ENCODE peak calls at places on chromosomes 5 and 9, in seven cellular contexts. M is HAP-1; W is neuronal stem cell; U is colonic mucosa; N is stomach; P is CD8-positive, alpha-beta T cell; I is MM.1S. R is an unnamed sample. For H3K9me3, the result is how much of the 10 kb centered on the place peaks cover.

GRCh38 chr5:158718738-158719505 is 380.8 kb downstream of the EBF1 start:
- DNase-seq in P (no peak), I (no peak), N (no peak), U (no peak), W (no peak), M (no peak), R (no peak)

GRCh38 chr9:105979359-105979758 is 285.0 kb downstream of the TMEM38B start:
- DNase-seq in N (no peak), W (no peak), P (no peak), I (no peak), M (no peak), U (no peak), R (no peak)

GRCh38 chr5:100615362-100615761 is 80.2 kb downstream of the FAM174A start:
- DNase-seq in P (no peak), N (no peak), W (no peak), M (no peak), I (no peak), U (no peak), R (no peak)

GRCh38 chr5:177271113-177271512 is 32.4 kb downstream of the RAB24 start:
- DNase-seq in P (no peak), W (no peak), U (no peak), N (no peak), I (no peak), M (no peak), R (no peak)

GRCh38 chr5:76180817-76181805 is 97.9 kb downstream of the SV2C start:
- DNase-seq in N (no peak), I (no peak), U (peak), W (no peak), M (no peak), P (no peak), R (no peak)

GRCh38 chr5:15082096-15082495 is 210.5 kb upstream of the ANKH start:
- DNase-seq in I (no peak), M (no peak), N (no peak), W (no peak), U (no peak), P (no peak), R (no peak)

GRCh38 chr5:11595045-11595444 is 309.2 kb downstream of the CTNND2 start:
- DNase-seq in P (no peak), I (peak), N (no peak), U (no peak), W (no peak), M (no peak), R (no peak)

GRCh38 chr5:17860660-17861315 is 226.5 kb downstream of the TAF11L14 start:
- DNase-seq in N (no peak), P (no peak), I (no peak), W (no peak), M (no peak), U (no peak), R (no peak)

GRCh38 chr5:148559461-148559860 is 94.9 kb downstream of the HTR4 start:
- DNase-seq in N (peak), W (no peak), M (no peak), I (no peak), U (peak), P (no peak), R (no peak)

GRCh38 chr5:91074615-91075014 is 308.5 kb downstream of the ARRDC3 start:
- DNase-seq in P (no peak), U (no peak), I (no peak), M (no peak), N (no peak), W (no peak), R (no peak)

GRCh38 chr9:29211681-29212589 is 1638.7 kb upstream of the C9orf72 start:
- DNase-seq in W (peak), N (peak), M (peak), U (peak), I (peak), P (peak), R (peak)

GRCh38 chr5:73199671-73200070 is 26.7 kb downstream of the TMEM174 start:
- DNase-seq in U (peak), M (no peak), I (no peak), N (no peak), P (no peak), W (no peak), R (no peak)

DNA sequence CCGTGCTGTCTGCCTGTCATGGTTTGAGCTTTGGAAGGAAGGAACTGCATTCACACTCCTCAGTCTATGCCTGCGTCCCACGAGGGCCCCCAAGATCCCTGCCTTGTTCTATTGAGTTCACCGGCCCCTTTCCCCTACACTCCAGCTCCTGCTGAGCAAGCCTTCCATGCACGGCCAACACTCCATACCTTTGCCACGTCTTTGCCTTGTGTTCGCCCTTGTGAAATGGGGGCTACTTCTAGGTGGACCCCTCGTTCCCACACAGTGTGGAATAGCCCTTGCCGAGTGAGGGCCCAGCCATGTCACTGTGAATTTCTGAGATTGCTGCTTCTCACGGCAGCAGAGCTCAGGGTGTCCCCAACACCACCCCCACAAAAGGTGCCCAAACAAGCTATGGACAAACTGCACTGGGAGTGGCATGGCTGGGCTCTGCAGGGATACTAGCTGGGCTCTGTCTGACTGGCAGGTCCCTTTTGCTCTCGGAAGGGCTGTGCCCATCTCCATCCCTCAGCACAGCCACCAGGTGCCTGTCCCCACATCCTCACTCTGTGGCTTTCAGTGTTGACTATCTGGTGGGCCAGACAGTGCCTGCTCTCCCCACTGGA is 67.9 kb upstream of the ADAMTS2 start:
- DNase-seq in N (no peak), I (no peak), M (no peak), W (no peak), P (no peak), U (no peak), R (no peak)
- H3K9me3 ChIP-seq in N (under half), I (under half), M (under half), W (under half), P (under half), U (under half), R (under half)

GRCh38 chr5:22988937-22989336 is 135.8 kb upstream of the CDH12 start:
- DNase-seq in P (no peak), U (no peak), M (no peak), I (no peak), N (no peak), W (no peak), R (no peak)
- H3K9me3 ChIP-seq in P (under half), U (under half), M (under half), I (under half), N (under half), W (under half), R (under half)

DNA sequence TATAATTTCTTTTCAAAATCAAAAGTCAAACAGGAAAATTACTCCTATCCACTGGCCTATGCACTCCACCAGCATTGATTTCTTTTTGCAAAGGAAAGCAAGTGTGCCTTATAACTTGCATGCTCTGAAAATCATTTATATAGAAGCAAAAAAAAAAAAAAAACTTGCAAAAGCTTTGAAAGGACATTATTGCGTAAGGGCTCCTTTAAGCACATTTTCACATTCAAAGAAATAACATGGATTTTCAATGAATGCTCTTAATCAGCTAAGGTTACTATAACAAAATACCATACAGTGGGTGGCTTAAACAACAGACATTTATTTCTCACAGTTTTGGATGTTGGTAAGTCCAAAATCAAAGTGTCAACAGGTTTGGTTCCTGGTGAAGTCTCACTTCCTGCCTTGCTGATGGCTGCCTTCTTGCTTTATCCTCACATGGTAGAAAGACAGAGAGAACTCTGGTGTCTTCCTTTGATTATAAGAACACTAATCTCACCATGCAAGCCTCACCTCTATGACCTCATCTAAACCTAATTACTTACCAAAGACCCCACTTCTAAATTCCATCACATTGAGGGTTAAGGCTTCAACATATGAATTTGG is 755.2 kb upstream of the CDH10 start:
- DNase-seq in M (no peak), W (no peak), I (no peak), P (no peak), U (no peak), N (no peak), R (no peak)
- H3K9me3 ChIP-seq in M (under half), W (under half), I (under half), P (under half), U (under half), N (under half), R (under half)

GRCh38 chr5:131575660-131576227 is 59.3 kb downstream of the RAPGEF6 start:
- DNase-seq in M (no peak), P (no peak), U (no peak), W (no peak), N (no peak), I (no peak), R (no peak)
- H3K9me3 ChIP-seq in M (under half), P (under half), U (under half), W (under half), N (under half), I (under half), R (under half)

GRCh38 chr9:101540069-101540468 is 6.4 kb downstream of the RNF20 start:
- DNase-seq in I (no peak), W (no peak), U (no peak), P (no peak), N (no peak), M (no peak), R (no peak)
- H3K9me3 ChIP-seq in I (under half), W (under half), U (under half), P (under half), N (under half), M (under half), R (under half)

R was measured in T-helper 17 cell.